ENCODE peak calls at places on chromosomes 2 and 18, in seven cellular contexts. One of them, this sample, is unnamed.

GRCh38 chr2:226066873-226067272 is 667.4 kb downstream of the NYAP2 start:
- DNase-seq in hepatocyte: no peak
- DNase-seq in GM23338: no peak
- DNase-seq in PC-3: no peak
- DNase-seq in GM23248: no peak
- DNase-seq in HCT116: no peak
- DNase-seq in neural progenitor cell: no peak
- DNase-seq in this sample: no peak

GRCh38 chr2:219344756-219345458 is 12.4 kb upstream of the RESP18 start:
- DNase-seq in hepatocyte: peak
- DNase-seq in GM23338: no peak
- DNase-seq in HCT116: no peak
- DNase-seq in PC-3: peak
- DNase-seq in neural progenitor cell: peak
- DNase-seq in GM23248: peak
- DNase-seq in this sample: no peak

GRCh38 chr2:128557841-128558241 is 239.2 kb upstream of the HS6ST1 start:
- DNase-seq in PC-3: no peak
- DNase-seq in hepatocyte: no peak
- DNase-seq in GM23338: no peak
- DNase-seq in HCT116: no peak
- DNase-seq in neural progenitor cell: no peak
- DNase-seq in GM23248: peak
- DNase-seq in this sample: no peak

GRCh38 chr2:11781624-11782023 is 35.2 kb downstream of the LPIN1 start:
- DNase-seq in hepatocyte: no peak
- DNase-seq in PC-3: no peak
- DNase-seq in neural progenitor cell: no peak
- DNase-seq in HCT116: no peak
- DNase-seq in GM23248: no peak
- DNase-seq in GM23338: no peak
- DNase-seq in this sample: no peak

GRCh38 chr18:68438983-68439382 is 275.9 kb downstream of the TMX3 start:
- DNase-seq in GM23338: peak
- DNase-seq in neural progenitor cell: peak
- DNase-seq in GM23248: peak
- DNase-seq in HCT116: no peak
- DNase-seq in hepatocyte: no peak
- DNase-seq in PC-3: no peak
- DNase-seq in this sample: peak

GRCh38 chr2:1742680-1743395 is 1.5 kb downstream of the PXDN start:
- DNase-seq in PC-3: peak
- DNase-seq in GM23338: peak
- DNase-seq in neural progenitor cell: peak
- DNase-seq in HCT116: no peak
- DNase-seq in hepatocyte: peak
- DNase-seq in GM23248: peak
- DNase-seq in this sample: no peak

GRCh38 chr2:230643576-230644291 is 68.9 kb upstream of the CAB39 start:
- DNase-seq in HCT116: no peak
- DNase-seq in hepatocyte: no peak
- DNase-seq in neural progenitor cell: no peak
- DNase-seq in GM23338: no peak
- DNase-seq in GM23248: no peak
- DNase-seq in PC-3: no peak
- DNase-seq in this sample: peak

GRCh38 chr18:35415511-35416427 is 38.6 kb upstream of the ZNF396 start:
- DNase-seq in PC-3: no peak
- DNase-seq in GM23338: no peak
- DNase-seq in neural progenitor cell: no peak
- DNase-seq in HCT116: no peak
- DNase-seq in GM23248: peak
- DNase-seq in hepatocyte: no peak
- DNase-seq in this sample: no peak

GRCh38 chr2:74573747-74574562 is 19.4 kb downstream of the DOK1 start:
- DNase-seq in hepatocyte: no peak
- DNase-seq in neural progenitor cell: no peak
- DNase-seq in GM23248: peak
- DNase-seq in PC-3: peak
- DNase-seq in HCT116: no peak
- DNase-seq in GM23338: no peak
- DNase-seq in this sample: peak

GRCh38 chr2:23107341-23107941 is 277.5 kb upstream of the KLHL29 start:
- DNase-seq in neural progenitor cell: no peak
- DNase-seq in GM23338: no peak
- DNase-seq in PC-3: no peak
- DNase-seq in GM23248: no peak
- DNase-seq in hepatocyte: no peak
- DNase-seq in HCT116: no peak
- DNase-seq in this sample: no peak

GRCh38 chr2:214156971-214157370 is 253.9 kb upstream of the VWC2L start:
- DNase-seq in GM23338: no peak
- DNase-seq in PC-3: peak
- DNase-seq in hepatocyte: no peak
- DNase-seq in neural progenitor cell: no peak
- DNase-seq in GM23248: no peak
- DNase-seq in HCT116: no peak
- DNase-seq in this sample: no peak

GRCh38 chr2:111160758-111161157 is 40.0 kb downstream of the BCL2L11 start:
- DNase-seq in HCT116: no peak
- DNase-seq in hepatocyte: peak
- DNase-seq in GM23338: no peak
- DNase-seq in PC-3: peak
- DNase-seq in GM23248: peak
- DNase-seq in neural progenitor cell: no peak
- DNase-seq in this sample: no peak

GRCh38 chr2:168559187-168559586 is 103.1 kb downstream of the CERS6 start:
- DNase-seq in PC-3: no peak
- DNase-seq in HCT116: peak
- DNase-seq in GM23248: no peak
- DNase-seq in GM23338: no peak
- DNase-seq in neural progenitor cell: no peak
- DNase-seq in hepatocyte: peak
- DNase-seq in this sample: no peak

GRCh38 chr2:9703085-9703641 is 72.4 kb upstream of the YWHAQ start:
- DNase-seq in PC-3: peak
- DNase-seq in neural progenitor cell: no peak
- DNase-seq in hepatocyte: peak
- DNase-seq in GM23248: peak
- DNase-seq in GM23338: no peak
- DNase-seq in HCT116: peak
- DNase-seq in this sample: no peak

GRCh38 chr2:46988733-46989481 is 73.3 kb upstream of the MCFD2 start:
- DNase-seq in HCT116: no peak
- DNase-seq in neural progenitor cell: peak
- DNase-seq in PC-3: no peak
- DNase-seq in GM23248: no peak
- DNase-seq in GM23338: peak
- DNase-seq in hepatocyte: no peak
- DNase-seq in this sample: no peak

GRCh38 chr18:53056064-53056463 is 716.1 kb downstream of the DCC start:
- DNase-seq in hepatocyte: no peak
- DNase-seq in HCT116: no peak
- DNase-seq in PC-3: no peak
- DNase-seq in GM23338: peak
- DNase-seq in GM23248: no peak
- DNase-seq in neural progenitor cell: no peak
- DNase-seq in this sample: no peak

GRCh38 chr2:19357383-19358241 is 811 bp downstream of the OSR1 start:
- DNase-seq in HCT116: no peak
- DNase-seq in GM23338: peak
- DNase-seq in hepatocyte: peak
- DNase-seq in GM23248: peak
- DNase-seq in neural progenitor cell: peak
- DNase-seq in PC-3: peak
- DNase-seq in this sample: no peak

GRCh38 chr18:3286165-3286564 is 24.2 kb downstream of the MYL12B start:
- DNase-seq in GM23248: no peak
- DNase-seq in HCT116: no peak
- DNase-seq in PC-3: no peak
- DNase-seq in hepatocyte: no peak
- DNase-seq in GM23338: no peak
- DNase-seq in neural progenitor cell: no peak
- DNase-seq in this sample: no peak

GRCh38 chr2:71226391-71226964 is 425 bp downstream of the PAIP2B start:
- DNase-seq in GM23248: peak
- DNase-seq in HCT116: no peak
- DNase-seq in PC-3: peak
- DNase-seq in neural progenitor cell: peak
- DNase-seq in GM23338: peak
- DNase-seq in hepatocyte: peak
- DNase-seq in this sample: peak

GRCh38 chr2:47241715-47242114 is 86.6 kb upstream of the STPG4 start:
- DNase-seq in GM23338: no peak
- DNase-seq in neural progenitor cell: no peak
- DNase-seq in HCT116: no peak
- DNase-seq in GM23248: no peak
- DNase-seq in hepatocyte: no peak
- DNase-seq in PC-3: no peak
- DNase-seq in this sample: no peak

GRCh38 chr18:55234366-55235093 is 275.3 kb upstream of the CCDC68 start:
- DNase-seq in GM23248: peak
- DNase-seq in hepatocyte: peak
- DNase-seq in PC-3: peak
- DNase-seq in neural progenitor cell: peak
- DNase-seq in HCT116: peak
- DNase-seq in GM23338: peak
- DNase-seq in this sample: peak

DNA sequence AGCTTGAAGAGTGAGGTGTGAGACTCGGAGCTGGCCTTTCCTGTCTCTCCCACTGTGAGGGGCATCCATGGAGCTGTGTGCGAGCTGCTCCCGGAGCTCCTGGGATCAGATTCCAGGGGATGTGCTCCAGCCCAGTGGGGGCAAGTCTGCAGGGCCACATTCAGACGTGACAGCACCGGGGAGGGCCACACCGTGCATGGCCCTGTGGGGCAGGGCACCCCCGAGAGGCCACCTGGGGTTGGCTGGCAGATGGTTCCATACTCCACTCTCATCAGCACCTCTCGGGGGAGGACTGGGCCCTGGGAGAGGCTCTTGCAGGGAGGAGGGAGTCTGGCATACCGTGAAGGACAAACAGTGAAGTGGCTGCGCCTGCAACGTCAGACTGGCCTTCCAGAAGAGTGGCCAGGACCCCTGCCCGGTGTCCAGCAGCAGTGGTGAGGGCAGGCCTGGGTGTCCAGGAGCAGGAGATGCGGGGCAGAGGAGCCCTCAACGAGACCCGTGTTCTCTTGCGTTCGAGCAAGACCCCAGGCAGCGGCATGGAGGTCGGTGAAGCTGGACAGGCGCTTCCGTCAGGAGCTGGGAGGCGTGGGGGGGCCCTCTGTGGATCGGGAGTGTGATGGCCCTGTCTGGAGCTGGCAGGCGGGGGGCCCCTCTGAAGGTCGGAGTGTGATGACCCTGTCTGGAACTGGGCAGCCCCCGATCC is 84.3 kb downstream of the ASB1 start:
- DNase-seq in GM23338: no peak
- DNase-seq in neural progenitor cell: no peak
- DNase-seq in PC-3: no peak
- DNase-seq in HCT116: no peak
- DNase-seq in hepatocyte: no peak
- DNase-seq in GM23248: no peak
- DNase-seq in this sample: no peak
- TF ChIP-seq EZH2phosphoT487 in GM23338: no peak
- TF ChIP-seq EZH2phosphoT487 in neural progenitor cell: no peak
- TF ChIP-seq EZH2phosphoT487 in PC-3: no peak
- TF ChIP-seq EZH2phosphoT487 in HCT116: no peak
- TF ChIP-seq EZH2phosphoT487 in hepatocyte: no peak
- TF ChIP-seq EZH2phosphoT487 in GM23248: no peak
- TF ChIP-seq EZH2phosphoT487 in this sample: no peak

DNA sequence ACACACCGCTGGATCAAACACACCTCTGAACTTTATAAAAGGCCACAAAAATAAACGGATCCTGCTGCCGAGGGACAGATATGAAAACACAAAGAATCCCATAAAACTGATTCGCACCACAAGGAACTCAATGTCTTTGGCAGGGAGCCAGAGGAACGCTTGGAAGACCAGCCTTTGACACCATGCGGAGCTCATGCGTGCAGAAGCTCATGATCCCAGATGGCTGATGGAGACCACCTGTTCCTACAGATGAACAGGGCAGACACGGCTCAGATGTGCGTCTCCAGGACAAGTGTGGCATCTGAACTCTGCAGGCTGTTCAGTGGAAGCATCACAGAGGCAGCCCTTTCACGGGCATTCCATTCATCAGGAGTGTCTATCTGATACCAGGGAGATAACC is 24.9 kb downstream of the COPS9 start:
- DNase-seq in HCT116: no peak
- DNase-seq in hepatocyte: peak
- DNase-seq in PC-3: no peak
- DNase-seq in GM23248: peak
- DNase-seq in GM23338: no peak
- DNase-seq in neural progenitor cell: no peak
- DNase-seq in this sample: no peak
- TF ChIP-seq EZH2 in HCT116: no peak
- TF ChIP-seq EZH2 in hepatocyte: no peak
- TF ChIP-seq EZH2 in PC-3: no peak
- TF ChIP-seq EZH2 in GM23248: no peak
- TF ChIP-seq EZH2 in GM23338: no peak
- TF ChIP-seq EZH2 in neural progenitor cell: no peak
- TF ChIP-seq EZH2 in this sample: no peak

GRCh38 chr2:156619021-156619539 is 182.9 kb downstream of the GPD2 start:
- DNase-seq in neural progenitor cell: no peak
- DNase-seq in hepatocyte: no peak
- DNase-seq in GM23338: no peak
- DNase-seq in GM23248: no peak
- DNase-seq in HCT116: no peak
- DNase-seq in PC-3: no peak
- DNase-seq in this sample: no peak
- H2AFZ ChIP-seq in neural progenitor cell: no peak
- H2AFZ ChIP-seq in hepatocyte: no peak
- H2AFZ ChIP-seq in GM23338: peak
- H2AFZ ChIP-seq in GM23248: no peak
- H2AFZ ChIP-seq in HCT116: no peak
- H2AFZ ChIP-seq in PC-3: no peak
- H2AFZ ChIP-seq in this sample: no peak

GRCh38 chr2:148616696-148617095 is 27.9 kb upstream of the EPC2 start:
- DNase-seq in hepatocyte: peak
- DNase-seq in HCT116: no peak
- DNase-seq in PC-3: peak
- DNase-seq in GM23248: no peak
- DNase-seq in GM23338: no peak
- DNase-seq in neural progenitor cell: no peak
- DNase-seq in this sample: no peak

GRCh38 chr2:148615446-148615845 is 29.1 kb upstream of the EPC2 start:
- DNase-seq in hepatocyte: no peak
- DNase-seq in GM23248: no peak
- DNase-seq in PC-3: no peak
- DNase-seq in GM23338: peak
- DNase-seq in neural progenitor cell: no peak
- DNase-seq in HCT116: no peak
- DNase-seq in this sample: no peak

GRCh38 chr2:148614332-148615049 is 30.1 kb upstream of the EPC2 start:
- DNase-seq in neural progenitor cell: no peak
- DNase-seq in GM23248: peak
- DNase-seq in GM23338: peak
- DNase-seq in PC-3: peak
- DNase-seq in HCT116: peak
- DNase-seq in hepatocyte: peak
- DNase-seq in this sample: peak

GRCh38 chr2:148613231-148614023 is 31.1 kb upstream of the EPC2 start:
- DNase-seq in HCT116: no peak
- DNase-seq in GM23248: no peak
- DNase-seq in GM23338: no peak
- DNase-seq in neural progenitor cell: no peak
- DNase-seq in PC-3: no peak
- DNase-seq in hepatocyte: no peak
- DNase-seq in this sample: no peak

GRCh38 chr2:148614024-148614331 is 30.6 kb upstream of the EPC2 start:
- DNase-seq in GM23338: peak
- DNase-seq in PC-3: peak
- DNase-seq in GM23248: no peak
- DNase-seq in neural progenitor cell: peak
- DNase-seq in hepatocyte: no peak
- DNase-seq in HCT116: no peak
- DNase-seq in this sample: no peak
- TF ChIP-seq EZH2phosphoT487 in GM23338: no peak
- TF ChIP-seq EZH2phosphoT487 in PC-3: no peak
- TF ChIP-seq EZH2phosphoT487 in GM23248: no peak
- TF ChIP-seq EZH2phosphoT487 in neural progenitor cell: no peak
- TF ChIP-seq EZH2phosphoT487 in hepatocyte: no peak
- TF ChIP-seq EZH2phosphoT487 in HCT116: no peak
- TF ChIP-seq EZH2phosphoT487 in this sample: no peak